ENCODE peak calls at places on chromosome 7, in nine cellular contexts. I, R, O, T, Z, P, X, E and Y are unnamed samples.

GRCh38 chr7:41098846-41099245 is 604.0 kb downstream of the INHBA start:
- DNase-seq in I (peak; percentile 73), R (no peak), O (no peak), T (no peak), Z (no peak), P (no peak), X (no peak), E (no peak), Y (no peak)

GRCh38 chr7:150734293-150734692 is 2.9 kb upstream of the GIMAP5 start:
- DNase-seq in I (no peak), R (no peak), O (no peak), T (no peak), Z (no peak), P (no peak), X (no peak), E (no peak), Y (no peak)

GRCh38 chr7:69246758-69247157 is 351.5 kb upstream of the AUTS2 start:
- DNase-seq in I (no peak), R (no peak), O (peak; percentile 18), T (no peak), Z (peak; percentile 36), P (no peak), X (no peak), E (peak; percentile 22), Y (no peak)

GRCh38 chr7:102450242-102450641 is 14.4 kb downstream of the ALKBH4 start:
- DNase-seq in I (no peak), R (no peak), O (no peak), T (peak; percentile 23), Z (peak; percentile 58), P (peak; percentile 73), X (no peak), E (no peak), Y (no peak)

GRCh38 chr7:48255046-48255445 is 83.8 kb downstream of the ABCA13 start:
- DNase-seq in I (peak; percentile 90), R (peak; percentile 63), O (no peak), T (peak; percentile 77), Z (no peak), P (no peak), X (peak; percentile 31), E (no peak), Y (no peak)

GRCh38 chr7:54931532-54931931 is 87.3 kb upstream of the EGFR start:
- DNase-seq in I (no peak), R (no peak), O (no peak), T (no peak), Z (no peak), P (no peak), X (no peak), E (no peak), Y (no peak)

GRCh38 chr7:70040971-70041766 is 442.9 kb downstream of the AUTS2 start:
- DNase-seq in I (peak; percentile 33), R (peak; percentile 54), O (no peak), T (peak; percentile 7), Z (no peak), P (no peak), X (no peak), E (no peak), Y (no peak)

GRCh38 chr7:42854521-42855118 is 57.2 kb downstream of the C7orf25 start:
- DNase-seq in I (no peak), R (no peak), O (no peak), T (no peak), Z (no peak), P (no peak), X (no peak), E (no peak), Y (no peak)

GRCh38 chr7:16616542-16616941 is 29.0 kb downstream of the ANKMY2 start:
- DNase-seq in I (no peak), R (no peak), O (no peak), T (no peak), Z (no peak), P (no peak), X (no peak), E (no peak), Y (no peak)

GRCh38 chr7:1473864-1474512 is 14.7 kb upstream of the MICALL2 start:
- DNase-seq in I (peak; percentile 68), R (peak; percentile 83), O (peak; percentile 89), T (peak; percentile 93), Z (peak; percentile 90), P (peak; percentile 91), X (no peak), E (peak; percentile 84), Y (peak; percentile 32)

GRCh38 chr7:106595922-106596321 is 65.0 kb downstream of the CCDC71L start:
- DNase-seq in I (no peak), R (no peak), O (no peak), T (no peak), Z (no peak), P (no peak), X (no peak), E (no peak), Y (no peak)

GRCh38 chr7:147818338-147818737 is 772.2 kb upstream of the C7orf33 start:
- DNase-seq in I (no peak), R (no peak), O (no peak), T (no peak), Z (no peak), P (no peak), X (no peak), E (no peak), Y (no peak)

GRCh38 chr7:100827330-100828226 is at the start of gene EPHB4:
- DNase-seq in I (peak; percentile 88), R (peak; percentile 87), O (peak; percentile 74), T (peak; percentile 83), Z (no peak), P (no peak), X (no peak), E (peak; percentile 91), Y (no peak)

GRCh38 chr7:956031-956430 is 1.6 kb upstream of the ADAP1 start:
- DNase-seq in I (no peak), R (no peak), O (no peak), T (no peak), Z (no peak), P (no peak), X (no peak), E (no peak), Y (no peak)

GRCh38 chr7:81248420-81248819 is 329.6 kb upstream of the SEMA3C start:
- DNase-seq in I (peak; percentile 49), R (no peak), O (no peak), T (peak; percentile 64), Z (no peak), P (no peak), X (no peak), E (no peak), Y (no peak)

GRCh38 chr7:108618056-108618455 is 48.4 kb downstream of the DNAJB9 start:
- DNase-seq in I (no peak), R (no peak), O (no peak), T (no peak), Z (no peak), P (no peak), X (no peak), E (no peak), Y (no peak)

GRCh38 chr7:84744388-84744787 is 442.5 kb downstream of the SEMA3D start:
- DNase-seq in I (peak; percentile 42), R (peak; percentile 17), O (no peak), T (no peak), Z (no peak), P (no peak), X (no peak), E (no peak), Y (no peak)

DNA sequence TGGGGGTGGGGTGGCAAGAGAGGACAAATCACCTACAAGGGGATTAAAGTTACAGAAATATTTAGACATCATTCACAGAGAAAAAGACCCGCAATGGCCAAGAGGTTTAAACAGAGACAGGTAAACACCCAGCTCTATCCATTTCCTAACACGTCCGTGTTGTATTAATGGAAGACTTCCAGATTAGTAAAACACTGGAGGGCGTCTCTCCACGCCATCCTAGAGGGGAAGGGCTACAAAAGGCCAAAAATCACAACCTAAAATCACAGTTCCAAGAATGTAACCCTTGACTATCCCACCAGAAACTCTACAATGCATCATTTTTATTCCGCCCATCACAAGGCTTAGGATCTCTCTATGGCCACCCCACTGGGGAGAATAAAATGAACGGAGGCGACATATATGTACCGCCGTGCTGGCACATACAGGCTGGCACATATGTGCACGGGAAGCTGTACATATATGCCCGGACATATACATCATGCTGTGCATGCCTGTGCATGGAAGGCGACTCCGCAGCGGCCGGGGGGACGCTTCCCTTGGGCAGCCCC is 758 bp downstream of the PCLO start:
- DNase-seq in I (no peak), R (no peak), O (no peak), T (no peak), Z (no peak), P (no peak), X (no peak), E (no peak), Y (no peak)
- H3K4me3 ChIP-seq in I (peak overlapping the region; percentile 54), R (peak overlapping the region; percentile 62), O (peak overlapping the region; percentile 64), T (peak overlapping the region; percentile 69), Z (peak overlapping the region; percentile 85), P (peak overlapping the region; percentile 37), X (peak overlapping the region; percentile 74), E (peak overlapping the region; percentile 65), Y (no peak overlapping the region)

GRCh38 chr7:21305455-21306235 is 122.2 kb upstream of the SP4 start:
- DNase-seq in I (no peak), R (no peak), O (no peak), T (peak; percentile 60), Z (no peak), P (no peak), X (no peak), E (no peak), Y (no peak)

GRCh38 chr7:21299766-21300165 is 128.1 kb upstream of the SP4 start:
- DNase-seq in I (no peak), R (no peak), O (no peak), T (no peak), Z (no peak), P (no peak), X (no peak), E (no peak), Y (no peak)

GRCh38 chr7:21304836-21305235 is 123.0 kb upstream of the SP4 start:
- DNase-seq in I (no peak), R (no peak), O (no peak), T (no peak), Z (no peak), P (no peak), X (no peak), E (no peak), Y (no peak)

GRCh38 chr7:21300692-21301091 is 127.2 kb upstream of the SP4 start:
- DNase-seq in I (no peak), R (no peak), O (no peak), T (no peak), Z (no peak), P (no peak), X (no peak), E (no peak), Y (no peak)
- TF ChIP-seq CTCF in I (peak; percentile 10), R (no peak), O (no peak), T (peak; percentile 26), Z (no peak), P (peak; percentile 42), X (peak; percentile 32), E (no peak), Y (no peak)

DNA sequence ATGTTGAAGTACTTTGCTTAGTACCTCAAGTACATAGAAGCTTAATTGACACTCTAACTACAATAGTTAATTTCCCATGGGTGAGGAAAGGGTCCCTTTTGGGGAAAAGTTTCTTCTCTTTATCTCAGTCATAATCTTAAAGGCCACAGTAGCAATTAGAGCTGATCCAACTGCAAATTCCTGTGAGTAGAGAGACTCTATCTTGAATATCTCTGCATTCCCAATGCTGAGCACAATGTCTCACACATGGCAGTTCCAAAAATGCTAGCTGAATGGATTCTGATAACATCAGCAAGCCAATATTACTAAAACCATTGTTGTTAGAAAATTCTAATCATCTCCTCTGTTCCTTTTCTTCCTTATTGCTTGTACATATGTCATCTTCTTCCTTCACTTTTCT is 227.1 kb downstream of the RELN start:
- DNase-seq in I (no peak), R (no peak), O (no peak), T (no peak), Z (no peak), P (no peak), X (no peak), E (no peak), Y (no peak)
- H3K4me3 ChIP-seq in I (no peak overlapping the region), R (no peak overlapping the region), O (no peak overlapping the region), T (no peak overlapping the region), Z (no peak overlapping the region), P (no peak overlapping the region), X (no peak overlapping the region), E (no peak overlapping the region), Y (no peak overlapping the region)

GRCh38 chr7:142323706-142324105 is 65.8 kb upstream of the PRSS58 start:
- DNase-seq in I (no peak), R (no peak), O (peak; percentile 27), T (peak; percentile 41), Z (peak; percentile 57), P (peak; percentile 65), X (no peak), E (no peak), Y (no peak)
- TF ChIP-seq CTCF in I (no peak), R (peak; percentile 34), O (peak; percentile 26), T (peak; percentile 49), Z (peak; percentile 58), P (peak; percentile 51), X (peak; percentile 47), E (no peak), Y (no peak)